ENCODE peak calls at places on chromosomes 16 and 17, in four cellular contexts. D, G, O and R are unnamed samples. For H3K27me3, the result is how much of the 10 kb centered on the place peaks cover.

GRCh38 chr16:51416921-51417320 is 265.9 kb upstream of the SALL1 start:
- DNase-seq in D (no peak), G (no peak), O (no peak), R (no peak)

GRCh38 chr17:21239680-21240374 is 13.4 kb downstream of the NATD1 start:
- DNase-seq in D (no peak), G (no peak), O (no peak), R (no peak)

GRCh38 chr16:66008136-66008535 is 358.4 kb upstream of the CDH5 start:
- DNase-seq in D (no peak), G (no peak), O (no peak), R (no peak)

GRCh38 chr16:57708168-57708567 is 13.6 kb downstream of the DRC7 start:
- DNase-seq in D (no peak), G (no peak), O (no peak), R (no peak)

GRCh38 chr17:49226771-49227435 is 3.7 kb downstream of the PHOSPHO1 start:
- DNase-seq in D (no peak), G (no peak), O (no peak), R (no peak)

GRCh38 chr16:17296412-17296811 is 174.3 kb downstream of the XYLT1 start:
- DNase-seq in D (peak), G (no peak), O (no peak), R (no peak)

GRCh38 chr17:29390856-29391631 is 881 bp downstream of the TAOK1 start:
- DNase-seq in D (peak), G (no peak), O (peak), R (no peak)

GRCh38 chr17:10842658-10843057 is 4.8 kb upstream of the PIRT start:
- DNase-seq in D (no peak), G (no peak), O (no peak), R (no peak)

GRCh38 chr16:5903797-5904196 is 806.2 kb upstream of the EEF2KMT start:
- DNase-seq in D (no peak), G (no peak), O (no peak), R (no peak)

GRCh38 chr16:85935391-85935956 is 36.5 kb downstream of the IRF8 start:
- DNase-seq in D (no peak), G (no peak), O (no peak), R (no peak)

GRCh38 chr17:57955183-57955952 is at the start of gene CUEDC1:
- DNase-seq in D (peak), G (no peak), O (peak), R (peak)

GRCh38 chr16:67907397-67907796 is 14.3 kb downstream of the PSKH1 start:
- DNase-seq in D (no peak), G (no peak), O (no peak), R (no peak)

GRCh38 chr17:77963441-77963840 is 4.9 kb downstream of the TNRC6C start:
- DNase-seq in D (peak), G (no peak), O (peak), R (peak)

GRCh38 chr16:86956437-86956836 is 360.8 kb downstream of the C16orf95 start:
- DNase-seq in D (no peak), G (no peak), O (no peak), R (no peak)

GRCh38 chr17:59762022-59762825 is 54.8 kb downstream of the VMP1 start:
- DNase-seq in D (no peak), G (no peak), O (no peak), R (peak)

GRCh38 chr16:350203-350602 is 2.3 kb downstream of the AXIN1 start:
- DNase-seq in D (no peak), G (no peak), O (no peak), R (no peak)

GRCh38 chr16:87635541-87636049 is 33.3 kb downstream of the JPH3 start:
- DNase-seq in D (peak), G (no peak), O (peak), R (peak)

GRCh38 chr16:2858245-2859025 is 465 bp upstream of the PRSS22 start:
- DNase-seq in D (no peak), G (no peak), O (no peak), R (peak)

GRCh38 chr16:85170066-85171003 is 58.1 kb upstream of the CIBAR2 start:
- DNase-seq in D (no peak), G (no peak), O (no peak), R (peak)

GRCh38 chr17:11901901-11902300 is 95.4 kb downstream of the ZNF18 start:
- DNase-seq in D (no peak), G (no peak), O (no peak), R (no peak)

GRCh38 chr17:40457369-40457768 is 14.1 kb downstream of the IGFBP4 start:
- DNase-seq in D (no peak), G (no peak), O (no peak), R (no peak)

GRCh38 chr16:55297062-55297909 is 26.7 kb upstream of the IRX6 start:
- DNase-seq in D (no peak), G (no peak), O (no peak), R (no peak)

GRCh38 chr17:65820306-65820705 is 258.9 kb upstream of the AXIN2 start:
- DNase-seq in D (no peak), G (no peak), O (no peak), R (no peak)

GRCh38 chr17:10295728-10296343 is 77.0 kb downstream of the MYH13 start:
- DNase-seq in D (peak), G (peak), O (peak), R (no peak)

DNA sequence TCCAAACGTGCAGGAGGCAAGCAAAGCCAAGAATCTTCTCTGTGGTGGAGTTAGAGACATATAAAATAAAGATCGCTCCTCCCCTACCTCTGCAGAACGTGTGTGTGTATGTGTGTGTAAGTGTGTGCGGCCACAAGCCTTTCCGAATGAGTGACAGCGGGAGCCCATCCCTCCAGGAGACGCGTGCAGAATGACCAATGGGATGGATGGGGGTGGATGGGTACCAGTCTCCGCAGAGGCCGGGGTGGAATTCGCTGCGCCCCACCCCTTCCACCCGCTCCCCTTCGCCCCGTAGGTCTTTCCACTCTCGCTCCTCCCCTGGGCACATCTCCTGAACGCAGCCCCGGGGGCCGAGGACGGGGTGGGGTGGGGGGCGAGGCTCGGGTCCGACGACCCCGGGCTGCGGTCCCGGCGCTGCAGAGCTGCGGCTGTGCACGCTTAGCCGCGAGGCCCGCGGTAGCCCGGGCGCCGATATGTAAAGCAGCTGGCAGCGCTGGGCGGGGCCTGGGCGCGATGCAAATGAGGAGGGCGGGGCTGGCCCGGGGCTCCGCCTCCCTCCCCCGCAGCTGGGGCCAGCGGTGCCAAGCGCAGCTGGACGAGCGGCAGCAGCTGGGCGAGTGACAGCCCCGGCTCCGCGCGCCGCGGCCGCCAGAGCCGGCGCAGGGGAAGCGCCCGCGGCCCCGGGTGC is at the start of gene PRKCB:
- DNase-seq in D (peak), G (no peak), O (peak), R (peak)
- H3K4me3 ChIP-seq in D (peak), G (peak), O (peak), R (no peak)

DNA sequence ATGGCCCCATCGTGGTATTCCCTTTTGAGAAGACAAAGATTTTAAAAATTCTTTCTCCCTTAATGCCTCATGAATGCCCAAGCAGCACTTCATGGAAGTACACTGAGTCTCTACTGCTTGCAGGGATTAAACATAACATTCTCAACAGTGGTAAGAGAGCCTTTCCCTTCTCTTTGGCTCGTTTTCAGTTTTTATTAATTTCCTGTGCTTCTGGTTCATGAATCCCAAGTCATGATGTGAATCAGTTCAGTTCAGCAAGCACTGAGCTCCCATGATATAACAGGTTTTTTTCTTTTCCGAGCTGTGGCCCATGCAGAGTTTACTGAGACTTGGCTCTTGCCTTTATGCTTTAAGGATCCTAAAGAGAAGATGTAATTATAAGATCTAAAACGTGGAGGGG is 175.3 kb downstream of the WWOX start:
- DNase-seq in D (no peak), G (no peak), O (no peak), R (no peak)
- TF ChIP-seq POLR2A in D (no peak), G (no peak), O (no peak), R (no peak)

DNA sequence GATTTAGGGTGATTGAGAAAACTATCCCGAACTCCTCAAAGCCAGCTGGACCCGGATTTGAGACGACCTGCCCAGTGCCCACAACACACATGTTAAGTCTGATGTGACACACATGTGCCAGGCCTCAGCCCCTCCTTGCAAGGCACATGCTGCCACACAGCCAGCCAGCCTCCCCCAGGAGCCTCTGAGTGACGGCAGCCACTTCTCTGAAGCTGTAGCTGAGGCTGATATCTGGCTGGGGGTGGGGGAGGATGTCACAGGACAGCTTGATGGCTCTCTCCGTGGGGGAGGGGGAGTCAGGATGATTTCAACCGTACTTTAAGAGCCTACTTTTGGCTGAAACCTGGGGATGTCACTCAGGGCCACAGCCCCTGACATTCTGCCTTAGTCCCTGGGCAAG is 40.9 kb downstream of the SRCIN1 start:
- DNase-seq in D (no peak), G (no peak), O (peak), R (no peak)
- H3K27me3 ChIP-seq in D (half or more), G (under half), O (under half), R (under half)

GRCh38 chr17:16468428-16468992 is 23.5 kb downstream of the LRRC75A start:
- DNase-seq in D (no peak), G (no peak), O (no peak), R (no peak)

GRCh38 chr17:16467886-16468285 is 24.1 kb downstream of the LRRC75A start:
- DNase-seq in D (no peak), G (no peak), O (no peak), R (no peak)

GRCh38 chr17:16473286-16474011 is 18.5 kb downstream of the LRRC75A start:
- DNase-seq in D (no peak), G (no peak), O (no peak), R (no peak)

GRCh38 chr17:16472539-16472938 is 19.5 kb downstream of the LRRC75A start:
- DNase-seq in D (no peak), G (no peak), O (no peak), R (no peak)

GRCh38 chr17:16470302-16470701 is 21.7 kb downstream of the LRRC75A start:
- DNase-seq in D (no peak), G (no peak), O (no peak), R (no peak)
- H3K4me3 ChIP-seq in D (no peak), G (no peak), O (no peak), R (no peak)

GRCh38 chr17:82297804-82298537 is 19.4 kb downstream of the CD7 start:
- DNase-seq in D (peak), G (peak), O (peak), R (peak)
- TF ChIP-seq POLR2A in D (peak), G (peak), O (no peak), R (peak)

DNA sequence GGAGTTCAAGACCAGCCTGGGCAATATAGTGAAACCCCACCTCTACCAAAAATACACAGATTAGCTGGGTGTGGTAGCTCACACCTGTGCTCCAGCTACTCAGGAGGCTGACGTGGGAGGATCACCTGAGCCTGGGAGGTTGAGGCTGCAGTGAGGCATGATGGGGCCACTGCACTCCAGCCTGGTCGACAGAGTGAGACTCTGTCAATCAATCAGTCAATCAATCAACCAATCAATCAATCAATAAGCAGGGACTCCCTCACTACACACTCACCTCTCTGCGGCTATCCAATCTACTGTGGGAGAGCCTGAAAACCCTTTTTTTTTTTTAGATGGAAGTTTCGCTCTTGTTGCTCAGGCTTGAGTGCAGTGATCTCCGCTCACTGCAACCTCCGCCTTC is 31.6 kb downstream of the CPSF4L start:
- DNase-seq in D (no peak), G (no peak), O (no peak), R (no peak)
- H3K27me3 ChIP-seq in D (under half), G (under half), O (under half), R (under half)